ENCODE peak calls at places on chromosomes 13 and 19, in eight cellular contexts. X is mesendoderm, L is BJ, I is cardiac fibroblast, W is MCF 10A, V is T follicular helper cell, N is T-cell, J is Calu3. S is an unnamed sample.

GRCh38 chr13:80400164-80400767 is 59.3 kb upstream of the SPRY2 start:
- DNase-seq in W (no peak), N (no peak), I (no peak), J (no peak), X (no peak), L (no peak), V (no peak), S (no peak)

GRCh38 chr19:22545751-22546150 is 88.4 kb upstream of the ZNF492 start:
- DNase-seq in V (no peak), W (peak), J (no peak), L (no peak), N (no peak), X (peak), I (peak), S (no peak)

GRCh38 chr19:13090511-13091231 is 12.0 kb downstream of the LYL1 start:
- DNase-seq in V (no peak), X (no peak), I (no peak), N (no peak), J (no peak), L (no peak), W (no peak), S (no peak)

GRCh38 chr19:10043286-10043927 is 30.1 kb downstream of the RDH8 start:
- DNase-seq in X (peak), W (no peak), N (no peak), V (no peak), L (no peak), J (no peak), I (peak), S (no peak)

GRCh38 chr13:31431722-31432137 is 232.0 kb downstream of the B3GLCT start:
- DNase-seq in I (peak), V (peak), L (no peak), J (peak), W (peak), N (peak), X (peak), S (no peak)

GRCh38 chr19:30145467-30145866 is 203.4 kb downstream of the URI1 start:
- DNase-seq in W (no peak), N (no peak), V (no peak), I (no peak), J (no peak), X (no peak), L (no peak), S (no peak)

GRCh38 chr19:17339088-17339741 is 1.9 kb downstream of the GTPBP3 start:
- DNase-seq in N (peak), L (no peak), J (peak), W (no peak), V (no peak), I (no peak), X (peak), S (no peak)

GRCh38 chr13:30618186-30618937 is 642 bp downstream of the USPL1 start:
- DNase-seq in W (no peak), J (peak), L (no peak), V (peak), I (no peak), X (no peak), N (peak), S (no peak)

GRCh38 chr19:18470153-18470552 is 32.2 kb upstream of the ISYNA1 start:
- DNase-seq in X (peak), N (no peak), I (no peak), V (no peak), W (peak), J (peak), L (no peak), S (no peak)

GRCh38 chr19:18202759-18203407 is 959 bp downstream of the RAB3A start:
- DNase-seq in N (no peak), J (no peak), V (no peak), L (no peak), X (no peak), I (peak), W (no peak), S (no peak)

GRCh38 chr19:31483226-31483857 is 134.1 kb upstream of the TSHZ3 start:
- DNase-seq in I (no peak), J (no peak), L (no peak), N (no peak), W (no peak), V (no peak), X (no peak), S (no peak)

GRCh38 chr13:42798118-42798517 is 16.7 kb downstream of the FAM216B start:
- DNase-seq in J (no peak), I (no peak), X (no peak), W (no peak), L (no peak), N (no peak), V (no peak), S (no peak)

GRCh38 chr19:927044-927706 is 1.3 kb downstream of the ARID3A start:
- DNase-seq in N (no peak), J (no peak), X (peak), I (peak), L (no peak), W (peak), V (no peak), S (no peak)

GRCh38 chr19:3580156-3580955 is 4.9 kb upstream of the GIPC3 start:
- DNase-seq in X (no peak), W (peak), I (peak), L (peak), J (no peak), V (no peak), N (no peak), S (no peak)

GRCh38 chr13:84446972-84447700 is 564.9 kb upstream of the SLITRK1 start:
- DNase-seq in I (peak), V (no peak), L (no peak), X (peak), N (no peak), J (no peak), W (peak), S (no peak)

GRCh38 chr13:76667551-76667950 is 218.7 kb downstream of the KCTD12 start:
- DNase-seq in X (peak), N (peak), V (no peak), L (no peak), J (no peak), W (peak), I (peak), S (no peak)

GRCh38 chr13:103299079-103299478 is 232.9 kb upstream of the SLC10A2 start:
- DNase-seq in I (no peak), N (no peak), W (no peak), V (no peak), L (no peak), J (no peak), X (peak), S (no peak)

GRCh38 chr19:5023128-5023571 is 54.2 kb downstream of the KDM4B start:
- DNase-seq in X (no peak), N (no peak), W (no peak), J (no peak), I (no peak), V (no peak), L (no peak), S (no peak)

GRCh38 chr19:7522923-7523667 is 671 bp downstream of the MCOLN1 start:
- DNase-seq in X (no peak), N (no peak), L (no peak), W (no peak), V (no peak), I (peak), J (no peak), S (no peak)

GRCh38 chr13:26709461-26709860 is 51.1 kb downstream of the GPR12 start:
- DNase-seq in X (no peak), J (no peak), W (no peak), N (no peak), I (no peak), V (no peak), L (no peak), S (no peak)

GRCh38 chr13:46759861-46760260 is 37.1 kb downstream of the ESD start:
- DNase-seq in I (peak), J (no peak), V (no peak), N (no peak), W (peak), X (no peak), L (no peak), S (no peak)

GRCh38 chr13:104473936-104474335 is 1407.7 kb upstream of the SLC10A2 start:
- DNase-seq in I (no peak), W (no peak), V (no peak), J (no peak), N (no peak), L (no peak), X (no peak), S (no peak)

GRCh38 chr19:3366761-3367571 is 583 bp downstream of the NFIC start:
- DNase-seq in J (peak), W (peak), V (no peak), N (no peak), L (no peak), I (no peak), X (peak), S (no peak)

GRCh38 chr19:19649580-19649995 is 6.1 kb upstream of the GMIP start:
- DNase-seq in V (no peak), I (no peak), J (no peak), L (no peak), N (no peak), W (no peak), X (no peak), S (no peak)

GRCh38 chr19:17560205-17560595 is 4.8 kb downstream of the COLGALT1 start:
- DNase-seq in X (no peak), W (peak), N (no peak), J (no peak), L (peak), V (no peak), I (peak), S (no peak)

GRCh38 chr13:95160112-95160906 is 140.9 kb downstream of the ABCC4 start:
- DNase-seq in W (no peak), L (no peak), N (no peak), V (no peak), J (peak), I (peak), X (no peak), S (no peak)

GRCh38 chr13:97245011-97245410 is 22.9 kb downstream of the MBNL2 start:
- DNase-seq in X (no peak), L (no peak), W (no peak), J (no peak), I (no peak), V (no peak), N (no peak), S (no peak)